ENCODE peak calls at places on chromosomes 11 and 22, in ten cellular contexts. G, T, L, Z, M, N, C, U, H and E are unnamed samples.

GRCh38 chr22:49582171-49582570 is 245.5 kb downstream of the BRD1 start:
- DNase-seq in G (peak), T (no peak), L (no peak), Z (no peak), M (no peak), N (no peak), C (peak), U (no peak), H (no peak), E (no peak)

GRCh38 chr22:38298312-38299000 is 18.8 kb downstream of the CSNK1E start:
- DNase-seq in G (no peak), T (no peak), L (no peak), Z (peak), M (peak), N (peak), C (no peak), U (peak), H (peak), E (peak)

GRCh38 chr22:22737590-22737989 is 93.2 kb downstream of the GGTLC2 start:
- DNase-seq in G (no peak), T (no peak), L (no peak), Z (no peak), M (no peak), N (no peak), C (no peak), U (no peak), H (no peak), E (no peak)

GRCh38 chr11:71327156-71328085 is 75.0 kb upstream of the SHANK2 start:
- DNase-seq in G (no peak), T (no peak), L (no peak), Z (no peak), M (no peak), N (no peak), C (no peak), U (peak), H (no peak), E (no peak)

GRCh38 chr11:8756201-8756600 is 73.6 kb downstream of the RPL27A start:
- DNase-seq in G (no peak), T (no peak), L (no peak), Z (no peak), M (peak), N (no peak), C (no peak), U (no peak), H (no peak), E (no peak)

GRCh38 chr11:9150501-9150900 is 59.1 kb upstream of the SCUBE2 start:
- DNase-seq in G (no peak), T (no peak), L (no peak), Z (peak), M (peak), N (no peak), C (no peak), U (no peak), H (no peak), E (peak)

GRCh38 chr11:12066056-12066798 is 44.2 kb upstream of the MICAL2 start:
- DNase-seq in G (no peak), T (no peak), L (no peak), Z (peak), M (peak), N (peak), C (no peak), U (no peak), H (no peak), E (peak)

GRCh38 chr11:16278273-16278672 is 78.1 kb downstream of the SOX6 start:
- DNase-seq in G (no peak), T (no peak), L (no peak), Z (no peak), M (no peak), N (no peak), C (no peak), U (no peak), H (no peak), E (no peak)

GRCh38 chr11:87453531-87454089 is 415.9 kb downstream of the TMEM135 start:
- DNase-seq in G (no peak), T (no peak), L (no peak), Z (no peak), M (no peak), N (no peak), C (no peak), U (no peak), H (no peak), E (no peak)

GRCh38 chr11:66299189-66299588 is 7.5 kb downstream of the TMEM151A start:
- DNase-seq in G (no peak), T (no peak), L (no peak), Z (no peak), M (no peak), N (no peak), C (no peak), U (no peak), H (no peak), E (no peak)

GRCh38 chr11:37572491-37573171 is 974.6 kb upstream of the RAG2 start:
- DNase-seq in G (no peak), T (no peak), L (no peak), Z (no peak), M (no peak), N (no peak), C (no peak), U (no peak), H (no peak), E (no peak)

GRCh38 chr11:125465254-125465653 is 30.8 kb downstream of the FEZ1 start:
- DNase-seq in G (peak), T (no peak), L (no peak), Z (no peak), M (no peak), N (no peak), C (no peak), U (peak), H (no peak), E (no peak)

GRCh38 chr11:89220684-89221339 is 43.1 kb downstream of the TYR start:
- DNase-seq in G (no peak), T (no peak), L (no peak), Z (no peak), M (no peak), N (no peak), C (no peak), U (peak), H (no peak), E (no peak)

GRCh38 chr11:73218106-73218829 is at the start of gene P2RY2:
- DNase-seq in G (peak), T (no peak), L (peak), Z (no peak), M (peak), N (peak), C (no peak), U (peak), H (peak), E (peak)

GRCh38 chr11:133650082-133650481 is 117.8 kb upstream of the OPCML start:
- DNase-seq in G (no peak), T (no peak), L (no peak), Z (no peak), M (no peak), N (no peak), C (no peak), U (no peak), H (no peak), E (no peak)

GRCh38 chr11:119660166-119660720 is 68.8 kb downstream of the NECTIN1 start:
- DNase-seq in G (no peak), T (no peak), L (no peak), Z (no peak), M (no peak), N (no peak), C (no peak), U (no peak), H (no peak), E (no peak)

GRCh38 chr11:20397281-20397680 is 9.8 kb downstream of the PRMT3 start:
- DNase-seq in G (peak), T (no peak), L (no peak), Z (peak), M (peak), N (peak), C (no peak), U (peak), H (no peak), E (peak)

GRCh38 chr11:63020671-63021255 is 5.1 kb upstream of the SLC22A8 start:
- DNase-seq in G (peak), T (no peak), L (no peak), Z (peak), M (no peak), N (peak), C (no peak), U (peak), H (peak), E (no peak)

GRCh38 chr11:69880041-69880802 is 61.0 kb upstream of the FGF3 start:
- DNase-seq in G (no peak), T (no peak), L (no peak), Z (no peak), M (no peak), N (no peak), C (no peak), U (no peak), H (no peak), E (no peak)

GRCh38 chr11:77063407-77063806 is 3.4 kb upstream of the CAPN5 start:
- DNase-seq in G (no peak), T (no peak), L (no peak), Z (no peak), M (no peak), N (no peak), C (no peak), U (no peak), H (no peak), E (no peak)

GRCh38 chr11:116691779-116692178 is 81.0 kb downstream of the BUD13 start:
- DNase-seq in G (peak), T (peak), L (no peak), Z (peak), M (peak), N (peak), C (no peak), U (peak), H (peak), E (peak)

GRCh38 chr22:30823015-30823370 is 128.3 kb downstream of the OSBP2 start:
- DNase-seq in G (no peak), T (no peak), L (no peak), Z (no peak), M (no peak), N (no peak), C (no peak), U (peak), H (no peak), E (peak)

GRCh38 chr11:92528051-92528450 is 303.4 kb downstream of the FAT3 start:
- DNase-seq in G (no peak), T (no peak), L (no peak), Z (no peak), M (peak), N (no peak), C (no peak), U (no peak), H (no peak), E (no peak)

GRCh38 chr11:10395196-10395897 is 59.7 kb upstream of the AMPD3 start:
- DNase-seq in G (no peak), T (no peak), L (no peak), Z (no peak), M (no peak), N (no peak), C (no peak), U (no peak), H (no peak), E (no peak)

GRCh38 chr11:46402957-46403902 is 11.7 kb upstream of the CHRM4 start:
- DNase-seq in G (no peak), T (no peak), L (no peak), Z (no peak), M (no peak), N (no peak), C (no peak), U (no peak), H (no peak), E (no peak)

GRCh38 chr22:19844423-19845368 is 10.0 kb downstream of the GNB1L start:
- DNase-seq in G (peak), T (no peak), L (peak), Z (no peak), M (peak), N (no peak), C (no peak), U (peak), H (no peak), E (peak)

GRCh38 chr11:2208691-2209369 is 37.2 kb upstream of the TH start:
- DNase-seq in G (peak), T (no peak), L (peak), Z (no peak), M (no peak), N (no peak), C (no peak), U (peak), H (no peak), E (no peak)

GRCh38 chr11:12356944-12357655 is 20.3 kb upstream of the PARVA start:
- DNase-seq in G (no peak), T (no peak), L (no peak), Z (no peak), M (no peak), N (no peak), C (no peak), U (no peak), H (no peak), E (no peak)

GRCh38 chr11:70176940-70177689 is 26.0 kb upstream of the FADD start:
- DNase-seq in G (no peak), T (peak), L (no peak), Z (no peak), M (peak), N (peak), C (no peak), U (peak), H (peak), E (peak)

GRCh38 chr11:58776891-58777451 is 45.2 kb upstream of the GLYAT start:
- DNase-seq in G (no peak), T (no peak), L (no peak), Z (no peak), M (no peak), N (no peak), C (no peak), U (no peak), H (no peak), E (no peak)

GRCh38 chr11:119193626-119194025 is 8.4 kb downstream of the NHERF4 start:
- DNase-seq in G (no peak), T (no peak), L (no peak), Z (no peak), M (no peak), N (no peak), C (no peak), U (peak), H (no peak), E (no peak)

GRCh38 chr11:80197155-80197554 is 756.3 kb upstream of the TENM4 start:
- DNase-seq in G (no peak), T (no peak), L (no peak), Z (no peak), M (no peak), N (no peak), C (no peak), U (no peak), H (no peak), E (no peak)

GRCh38 chr11:58204042-58204441 is at the start of gene OR1S2:
- DNase-seq in G (no peak), T (no peak), L (no peak), Z (no peak), M (no peak), N (no peak), C (no peak), U (no peak), H (no peak), E (no peak)

GRCh38 chr11:72584293-72584921 is 89.8 kb downstream of the PDE2A start:
- DNase-seq in G (no peak), T (no peak), L (peak), Z (no peak), M (peak), N (no peak), C (no peak), U (peak), H (peak), E (no peak)

GRCh38 chr11:86064236-86064803 is 4.6 kb downstream of the PICALM start:
- DNase-seq in G (no peak), T (no peak), L (no peak), Z (peak), M (peak), N (no peak), C (no peak), U (no peak), H (no peak), E (peak)

GRCh38 chr11:117328414-117329010 is 858 bp downstream of the CEP164 start:
- DNase-seq in G (peak), T (no peak), L (no peak), Z (peak), M (peak), N (no peak), C (no peak), U (no peak), H (no peak), E (peak)

GRCh38 chr11:78834886-78835285 is 260.2 kb upstream of the NARS2 start:
- DNase-seq in G (no peak), T (no peak), L (no peak), Z (no peak), M (no peak), N (no peak), C (no peak), U (no peak), H (no peak), E (no peak)

GRCh38 chr11:69841859-69842698 is 22.9 kb upstream of the FGF3 start:
- DNase-seq in G (no peak), T (no peak), L (no peak), Z (no peak), M (peak), N (peak), C (no peak), U (peak), H (peak), E (peak)

GRCh38 chr11:113778111-113778910 is 1.3 kb upstream of the CLDN25 start:
- DNase-seq in G (peak), T (no peak), L (no peak), Z (peak), M (peak), N (peak), C (peak), U (no peak), H (no peak), E (peak)